ENCODE peak calls at places on chromosome 7, in eight cellular contexts. R is PC-3; E is CD8-positive, alpha-beta T cell; F is tibial nerve; L is neural progenitor cell; G is GM23248; P is SJSA1; Z is psoas muscle. N is an unnamed sample.

GRCh38 chr7:151556592-151556991 is 36.9 kb upstream of the RHEB start:
- DNase-seq in R (no peak), E (no peak), F (no peak), L (no peak), G (no peak), P (peak; percentile 22), Z (no peak), N (no peak)

GRCh38 chr7:20542594-20542993 is 72.9 kb upstream of the ABCB5 start:
- DNase-seq in R (peak; percentile 78), E (no peak), F (peak; percentile 24), L (no peak), G (peak; percentile 83), P (no peak), Z (no peak), N (no peak)

GRCh38 chr7:146635200-146636032 is 518.8 kb downstream of the CNTNAP2 start:
- DNase-seq in R (peak; percentile 27), E (no peak), F (no peak), L (peak; percentile 63), G (no peak), P (no peak), Z (no peak), N (no peak)

GRCh38 chr7:33748793-33749192 is 156.5 kb upstream of the BMPER start:
- DNase-seq in R (no peak), E (no peak), F (peak; percentile 17), L (no peak), G (no peak), P (no peak), Z (peak; percentile 70), N (no peak)

GRCh38 chr7:114085592-114086490 is 167.0 kb upstream of the PPP1R3A start:
- DNase-seq in R (peak; percentile 22), E (no peak), F (peak; percentile 82), L (peak; percentile 76), G (peak; percentile 83), P (no peak), Z (peak; percentile 94), N (no peak)

GRCh38 chr7:36972140-36972518 is 247.8 kb upstream of the AOAH start:
- DNase-seq in R (no peak), E (no peak), F (no peak), L (peak; percentile 37), G (no peak), P (no peak), Z (no peak), N (no peak)

GRCh38 chr7:133912916-133913697 is 214.0 kb upstream of the LRGUK start:
- DNase-seq in R (peak; percentile 81), E (no peak), F (no peak), L (no peak), G (peak; percentile 53), P (no peak), Z (no peak), N (no peak)

GRCh38 chr7:156101355-156101754 is 289.1 kb upstream of the SHH start:
- DNase-seq in R (no peak), E (no peak), F (no peak), L (no peak), G (no peak), P (no peak), Z (no peak), N (no peak)

GRCh38 chr7:17660116-17660515 is 280.2 kb downstream of the SNX13 start:
- DNase-seq in R (no peak), E (no peak), F (no peak), L (no peak), G (peak; percentile 89), P (no peak), Z (no peak), N (no peak)

GRCh38 chr7:50295133-50295532 is 9.4 kb upstream of the IKZF1 start:
- DNase-seq in R (no peak), E (no peak), F (no peak), L (no peak), G (no peak), P (no peak), Z (no peak), N (no peak)

GRCh38 chr7:26627221-26627620 is 237.2 kb downstream of the SKAP2 start:
- DNase-seq in R (no peak), E (no peak), F (no peak), L (no peak), G (no peak), P (no peak), Z (no peak), N (no peak)

GRCh38 chr7:26490631-26491624 is 199.3 kb downstream of the SNX10 start:
- DNase-seq in R (peak; percentile 9), E (no peak), F (no peak), L (peak; percentile 9), G (no peak), P (no peak), Z (peak; percentile 76), N (no peak)

GRCh38 chr7:24729365-24730017 is 27.8 kb downstream of the GSDME start:
- DNase-seq in R (no peak), E (peak; percentile 34), F (no peak), L (no peak), G (no peak), P (peak; percentile 19), Z (no peak), N (no peak)

GRCh38 chr7:18177129-18177814 is 149.6 kb upstream of the PRPS1L1 start:
- DNase-seq in R (peak; percentile 65), E (no peak), F (no peak), L (no peak), G (no peak), P (no peak), Z (no peak), N (no peak)

GRCh38 chr7:23261843-23262452 is 15.4 kb downstream of the GPNMB start:
- DNase-seq in R (peak; percentile 72), E (peak; percentile 61), F (peak; percentile 33), L (peak; percentile 77), G (peak; percentile 81), P (peak; percentile 62), Z (peak; percentile 70), N (peak; percentile 13)

GRCh38 chr7:47211467-47212121 is 370.3 kb downstream of the TNS3 start:
- DNase-seq in R (no peak), E (no peak), F (no peak), L (no peak), G (no peak), P (no peak), Z (no peak), N (no peak)

GRCh38 chr7:148621563-148621962 is 31.0 kb downstream of the C7orf33 start:
- DNase-seq in R (no peak), E (no peak), F (no peak), L (no peak), G (no peak), P (no peak), Z (no peak), N (no peak)

GRCh38 chr7:140673770-140674155 is 1.0 kb downstream of the ADCK2 start:
- DNase-seq in R (peak; percentile 18), E (no peak), F (no peak), L (no peak), G (no peak), P (no peak), Z (no peak), N (no peak)

GRCh38 chr7:140675726-140676125 is 3.0 kb downstream of the ADCK2 start:
- DNase-seq in R (no peak), E (no peak), F (no peak), L (no peak), G (no peak), P (no peak), Z (no peak), N (no peak)

GRCh38 chr7:140674899-140675701 is 2.4 kb downstream of the ADCK2 start:
- DNase-seq in R (peak; percentile 56), E (no peak), F (no peak), L (peak; percentile 66), G (peak; percentile 74), P (no peak), Z (no peak), N (no peak)

GRCh38 chr7:140673063-140673769 is 471 bp downstream of the ADCK2 start:
- DNase-seq in R (peak; percentile 82), E (peak; percentile 79), F (no peak), L (peak; percentile 57), G (peak; percentile 59), P (no peak), Z (peak; percentile 73), N (peak; percentile 29)

DNA sequence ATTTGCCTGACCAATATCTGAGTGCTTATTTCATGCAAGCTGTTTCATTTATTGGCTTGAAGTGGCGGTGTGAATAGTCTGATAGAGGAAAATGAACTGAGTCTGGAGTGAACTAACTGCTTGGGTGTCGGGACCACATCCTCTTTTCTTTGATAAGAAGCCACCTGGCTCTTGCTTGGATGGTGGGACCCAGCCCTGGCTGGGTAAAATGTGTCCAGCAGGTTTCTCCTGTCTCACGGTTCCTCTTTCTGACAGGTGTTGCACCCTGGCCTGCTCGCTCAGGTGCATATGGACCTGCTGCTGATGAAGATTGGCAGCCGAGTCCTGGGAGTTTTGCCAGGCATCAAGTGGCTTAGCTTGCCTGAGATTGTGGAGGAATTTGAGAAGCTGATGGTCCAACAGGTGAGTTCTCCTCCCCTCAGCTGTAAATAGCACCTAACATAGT is 1.6 kb downstream of the ADCK2 start:
- DNase-seq in R (peak; percentile 25), E (no peak), F (no peak), L (no peak), G (no peak), P (no peak), Z (no peak), N (no peak)
- H3K4me3 ChIP-seq in R (peak overlapping the region; percentile 71), E (no peak overlapping the region), F (no peak overlapping the region), L (no peak overlapping the region), G (no peak overlapping the region), P (no peak overlapping the region), Z (peak overlapping the region; percentile 91), N (no peak overlapping the region)

GRCh38 chr7:80740778-80741545 is 102.5 kb downstream of the CD36 start:
- DNase-seq in R (peak; percentile 63), E (no peak), F (no peak), L (no peak), G (peak; percentile 77), P (peak; percentile 56), Z (no peak), N (no peak)
- H3K27ac ChIP-seq in R (peak overlapping the region; percentile 39), E (no peak overlapping the region), F (no peak overlapping the region), L (no peak overlapping the region), G (peak overlapping the region; percentile 6), P (peak overlapping the region; percentile 63), Z (no peak overlapping the region), N (no peak overlapping the region)

GRCh38 chr7:116966606-116967005 is 13.3 kb downstream of the ST7 start:
- DNase-seq in R (no peak), E (no peak), F (no peak), L (no peak), G (no peak), P (no peak), Z (no peak), N (no peak)

GRCh38 chr7:116967254-116967922 is 14.1 kb downstream of the ST7 start:
- DNase-seq in R (no peak), E (no peak), F (no peak), L (no peak), G (no peak), P (no peak), Z (no peak), N (no peak)

GRCh38 chr7:116957874-116958273 is 4.6 kb downstream of the ST7 start:
- DNase-seq in R (no peak), E (no peak), F (no peak), L (no peak), G (no peak), P (no peak), Z (no peak), N (no peak)

GRCh38 chr7:116967983-116968382 is 14.7 kb downstream of the ST7 start:
- DNase-seq in R (no peak), E (no peak), F (no peak), L (no peak), G (no peak), P (no peak), Z (no peak), N (no peak)

GRCh38 chr7:116963234-116963633 is 9.9 kb downstream of the ST7 start:
- DNase-seq in R (no peak), E (no peak), F (no peak), L (no peak), G (no peak), P (no peak), Z (no peak), N (no peak)
- H3K4me3 ChIP-seq in R (no peak overlapping the region), E (no peak overlapping the region), F (no peak overlapping the region), L (no peak overlapping the region), G (no peak overlapping the region), P (no peak overlapping the region), Z (no peak overlapping the region), N (no peak overlapping the region)

GRCh38 chr7:127935847-127936376 is 95.3 kb downstream of the LRRC4 start:
- DNase-seq in R (no peak), E (no peak), F (no peak), L (no peak), G (no peak), P (no peak), Z (no peak), N (no peak)
- H3K27ac ChIP-seq in R (no peak overlapping the region), E (no peak overlapping the region), F (no peak overlapping the region), L (no peak overlapping the region), G (no peak overlapping the region), P (no peak overlapping the region), Z (no peak overlapping the region), N (no peak overlapping the region)